ENCODE peak calls at places on chromosomes 5 and 9, in nine cellular contexts. One of them, this sample, is unnamed.

GRCh38 chr9:8660383-8660782 is 860.8 kb upstream of the DMAC1 start:
- DNase-seq in stomach: peak
- DNase-seq in adrenal gland: no peak
- DNase-seq in Daoy: peak
- DNase-seq in PC-9: no peak
- DNase-seq in activated CD4-positive, alpha-beta T cell treated with anti-CD3 and anti-CD28 coated beads, Interleukin-2, amount 50 U/mL, for 48 hours: no peak
- DNase-seq in psoas muscle: peak
- DNase-seq in naive B cell: no peak
- DNase-seq in LoVo: no peak
- DNase-seq in this sample: no peak

GRCh38 chr9:109937841-109938453 is 157.9 kb downstream of the PALM2AKAP2 start:
- DNase-seq in stomach: no peak
- DNase-seq in adrenal gland: no peak
- DNase-seq in Daoy: no peak
- DNase-seq in PC-9: no peak
- DNase-seq in activated CD4-positive, alpha-beta T cell treated with anti-CD3 and anti-CD28 coated beads, Interleukin-2, amount 50 U/mL, for 48 hours: no peak
- DNase-seq in psoas muscle: no peak
- DNase-seq in naive B cell: no peak
- DNase-seq in LoVo: no peak
- DNase-seq in this sample: no peak

GRCh38 chr9:34484678-34485077 is 26.1 kb downstream of the DNAI1 start:
- DNase-seq in stomach: no peak
- DNase-seq in adrenal gland: no peak
- DNase-seq in Daoy: no peak
- DNase-seq in PC-9: peak
- DNase-seq in activated CD4-positive, alpha-beta T cell treated with anti-CD3 and anti-CD28 coated beads, Interleukin-2, amount 50 U/mL, for 48 hours: no peak
- DNase-seq in psoas muscle: no peak
- DNase-seq in naive B cell: no peak
- DNase-seq in LoVo: no peak
- DNase-seq in this sample: no peak

GRCh38 chr9:89522261-89522978 is 24.5 kb upstream of the SEMA4D start:
- DNase-seq in stomach: peak
- DNase-seq in adrenal gland: no peak
- DNase-seq in Daoy: peak
- DNase-seq in PC-9: no peak
- DNase-seq in activated CD4-positive, alpha-beta T cell treated with anti-CD3 and anti-CD28 coated beads, Interleukin-2, amount 50 U/mL, for 48 hours: peak
- DNase-seq in psoas muscle: no peak
- DNase-seq in naive B cell: peak
- DNase-seq in LoVo: no peak
- DNase-seq in this sample: no peak

GRCh38 chr5:124279146-124279545 is 467.3 kb downstream of the ZNF608 start:
- DNase-seq in stomach: no peak
- DNase-seq in adrenal gland: no peak
- DNase-seq in Daoy: no peak
- DNase-seq in PC-9: no peak
- DNase-seq in activated CD4-positive, alpha-beta T cell treated with anti-CD3 and anti-CD28 coated beads, Interleukin-2, amount 50 U/mL, for 48 hours: no peak
- DNase-seq in psoas muscle: no peak
- DNase-seq in naive B cell: no peak
- DNase-seq in LoVo: no peak
- DNase-seq in this sample: no peak

GRCh38 chr5:179268399-179268952 is 76.8 kb downstream of the ADAMTS2 start:
- DNase-seq in stomach: peak
- DNase-seq in adrenal gland: no peak
- DNase-seq in Daoy: no peak
- DNase-seq in PC-9: no peak
- DNase-seq in activated CD4-positive, alpha-beta T cell treated with anti-CD3 and anti-CD28 coated beads, Interleukin-2, amount 50 U/mL, for 48 hours: no peak
- DNase-seq in psoas muscle: peak
- DNase-seq in naive B cell: no peak
- DNase-seq in LoVo: no peak
- DNase-seq in this sample: no peak

GRCh38 chr9:77014597-77015263 is 4.7 kb upstream of the FOXB2 start:
- DNase-seq in stomach: no peak
- DNase-seq in adrenal gland: no peak
- DNase-seq in Daoy: peak
- DNase-seq in PC-9: no peak
- DNase-seq in activated CD4-positive, alpha-beta T cell treated with anti-CD3 and anti-CD28 coated beads, Interleukin-2, amount 50 U/mL, for 48 hours: no peak
- DNase-seq in psoas muscle: no peak
- DNase-seq in naive B cell: no peak
- DNase-seq in LoVo: no peak
- DNase-seq in this sample: no peak

GRCh38 chr5:177958696-177959095 is 37.3 kb downstream of the PROP1 start:
- DNase-seq in stomach: no peak
- DNase-seq in adrenal gland: no peak
- DNase-seq in Daoy: no peak
- DNase-seq in PC-9: no peak
- DNase-seq in activated CD4-positive, alpha-beta T cell treated with anti-CD3 and anti-CD28 coated beads, Interleukin-2, amount 50 U/mL, for 48 hours: no peak
- DNase-seq in psoas muscle: no peak
- DNase-seq in naive B cell: no peak
- DNase-seq in LoVo: no peak
- DNase-seq in this sample: no peak

GRCh38 chr9:137435980-137436760 is 5.0 kb downstream of the ENTPD8 start:
- DNase-seq in stomach: peak
- DNase-seq in adrenal gland: peak
- DNase-seq in Daoy: peak
- DNase-seq in PC-9: peak
- DNase-seq in activated CD4-positive, alpha-beta T cell treated with anti-CD3 and anti-CD28 coated beads, Interleukin-2, amount 50 U/mL, for 48 hours: no peak
- DNase-seq in psoas muscle: peak
- DNase-seq in naive B cell: no peak
- DNase-seq in LoVo: peak
- DNase-seq in this sample: no peak